ENCODE peak calls at places on chromosome 1, in eight cellular contexts. G is bronchial epithelial cell, X is heart right ventricle, M is fibroblast of lung, P is cardiac muscle cell, C is tibial nerve, Y is left ventricle myocardium inferior, J is dorsolateral prefrontal cortex. N is an unnamed sample. For H3K27me3, the result is how much of the 10 kb centered on the place peaks cover.

GRCh38 chr1:21922103-21923014 is 14.8 kb downstream of the HSPG2 start:
- DNase-seq in J (no peak), P (no peak), Y (no peak), C (no peak), M (no peak), G (no peak), X (no peak), N (no peak)

GRCh38 chr1:94039514-94039870 is 81.5 kb downstream of the ABCA4 start:
- DNase-seq in Y (peak), J (peak), M (peak), X (peak), G (peak), C (peak), P (peak), N (no peak)

GRCh38 chr1:118253310-118253903 is 68.4 kb upstream of the SPAG17 start:
- DNase-seq in Y (no peak), G (no peak), C (no peak), X (no peak), P (no peak), M (no peak), J (no peak), N (no peak)

GRCh38 chr1:208387908-208388756 is 143.9 kb upstream of the PLXNA2 start:
- DNase-seq in P (no peak), Y (no peak), M (no peak), C (no peak), G (no peak), X (no peak), J (no peak), N (no peak)

GRCh38 chr1:58813801-58814200 is 30.0 kb upstream of the JUN start:
- DNase-seq in Y (no peak), X (no peak), P (no peak), J (no peak), M (no peak), C (no peak), G (no peak), N (no peak)

GRCh38 chr1:100494393-100495084 is 43.4 kb upstream of the GPR88 start:
- DNase-seq in C (no peak), J (no peak), X (no peak), P (no peak), M (no peak), G (peak), Y (no peak), N (peak)

GRCh38 chr1:29502901-29503300 is 266.6 kb downstream of the PTPRU start:
- DNase-seq in P (no peak), X (no peak), C (no peak), G (no peak), M (no peak), J (no peak), Y (no peak), N (no peak)

GRCh38 chr1:208117817-208118216 is 126.4 kb downstream of the PLXNA2 start:
- DNase-seq in M (no peak), X (no peak), C (no peak), G (no peak), Y (no peak), J (no peak), P (no peak), N (no peak)

GRCh38 chr1:168803696-168804510 is 74.9 kb upstream of the DPT start:
- DNase-seq in Y (no peak), P (peak), G (no peak), X (no peak), J (no peak), C (no peak), M (no peak), N (no peak)

GRCh38 chr1:111705841-111706240 is 33.4 kb downstream of the INKA2 start:
- DNase-seq in X (no peak), P (no peak), J (no peak), Y (no peak), G (no peak), M (peak), C (no peak), N (no peak)

GRCh38 chr1:211756471-211757020 is 74.0 kb downstream of the LPGAT1 start:
- DNase-seq in G (no peak), J (no peak), X (no peak), P (no peak), C (no peak), M (no peak), Y (no peak), N (no peak)
- H3K4me3 ChIP-seq in G (no peak), J (no peak), X (no peak), P (no peak), C (no peak), M (no peak), Y (no peak), N (no peak)

DNA sequence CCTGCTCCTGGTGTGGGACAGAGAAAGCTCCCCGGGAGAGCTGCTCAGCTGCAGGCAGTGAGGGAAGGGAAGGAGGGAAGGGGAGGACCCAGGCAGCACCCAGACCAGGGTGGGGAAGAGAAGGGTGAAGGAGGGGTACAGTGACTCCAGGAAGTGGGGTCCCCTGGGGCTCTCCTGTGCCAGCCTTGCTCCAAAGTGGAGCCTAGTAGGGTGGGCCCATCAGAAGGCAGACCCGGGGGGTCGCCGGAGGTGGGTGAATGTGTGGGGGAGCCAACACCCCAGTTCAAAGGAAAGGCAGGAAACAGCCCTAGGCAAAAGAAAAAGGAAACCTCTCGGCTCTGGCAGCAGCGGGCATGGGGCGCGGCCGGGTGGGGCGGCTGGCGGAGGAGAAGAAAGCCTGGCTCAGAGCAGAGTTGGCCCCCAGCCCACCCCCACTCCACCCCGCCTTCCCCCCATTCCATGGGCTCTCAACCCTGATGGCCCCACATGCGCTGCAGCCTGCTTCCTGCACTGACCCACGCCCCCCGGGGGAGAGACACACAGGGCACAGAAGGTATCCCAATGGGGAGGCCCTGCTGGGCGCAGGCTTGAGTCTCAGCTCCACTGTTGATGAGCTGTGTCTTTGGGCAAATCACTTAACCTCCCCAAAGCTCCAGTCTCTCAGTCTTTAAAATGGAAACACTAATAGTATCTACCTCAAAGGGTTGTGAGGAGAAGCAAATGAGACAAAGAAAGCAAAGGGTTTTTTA is 5.7 kb downstream of the LGR6 start:
- DNase-seq in J (no peak), G (no peak), X (no peak), Y (no peak), P (no peak), M (no peak), C (no peak), N (no peak)
- H3K27me3 ChIP-seq in J (under half), G (under half), X (under half), Y (under half), P (under half), M (under half), C (under half), N (under half)

DNA sequence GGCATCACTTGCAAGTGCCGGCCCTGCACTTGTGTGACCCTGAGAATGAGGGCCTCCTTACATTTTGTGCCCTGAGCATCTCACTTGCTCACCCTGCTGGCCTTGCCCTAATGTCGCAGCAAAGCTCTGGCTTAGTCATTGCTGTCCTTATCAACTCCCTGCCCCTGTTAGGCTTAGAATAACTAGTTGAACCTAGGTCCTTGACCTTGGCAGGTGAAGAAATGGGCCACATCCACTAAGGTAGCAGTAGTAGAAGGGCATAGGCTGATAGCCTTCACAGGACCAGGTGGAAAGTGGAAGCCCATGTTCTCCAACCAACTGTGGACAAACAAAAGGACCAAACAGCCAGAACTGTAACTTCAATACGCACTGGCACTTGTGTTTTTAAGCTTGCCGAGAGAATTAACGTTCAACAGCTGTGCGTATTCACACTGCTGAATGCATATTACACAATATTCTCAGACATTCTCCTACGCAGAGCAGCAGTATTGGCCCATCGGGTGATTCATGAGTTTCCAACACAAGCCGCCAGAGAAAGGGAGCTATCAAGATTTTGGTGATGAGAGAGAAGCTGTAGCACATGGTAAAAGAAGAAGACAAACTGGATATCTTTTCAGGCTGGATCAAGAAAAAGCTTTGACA is 27.7 kb upstream of the PTGFRN start:
- DNase-seq in P (peak), C (peak), M (peak), J (no peak), X (peak), G (peak), Y (peak), N (no peak)
- TF ChIP-seq CTCF in P (peak), C (no peak), M (no peak), J (no peak), X (peak), G (peak), Y (peak), N (peak)

DNA sequence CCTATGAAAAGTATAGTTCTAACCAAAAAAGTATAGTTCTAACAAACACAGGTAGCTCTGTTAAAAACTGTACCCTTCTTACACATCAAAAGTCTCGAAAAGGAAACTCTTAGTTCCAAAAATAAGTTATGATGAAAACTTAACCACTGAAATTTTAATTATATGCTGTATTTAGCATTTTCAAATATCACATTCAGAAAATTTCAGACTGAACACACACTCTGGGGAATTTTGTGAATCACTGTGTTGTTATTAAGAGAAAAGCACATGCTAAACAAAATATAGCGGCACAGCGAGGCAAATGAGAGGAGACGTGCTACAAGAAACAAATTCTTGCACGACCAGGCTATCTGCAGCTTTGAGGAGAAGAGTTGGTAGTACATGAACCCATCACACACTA is 30.4 kb downstream of the VAV3 start:
- DNase-seq in X (no peak), P (no peak), M (no peak), G (no peak), J (no peak), Y (no peak), C (no peak), N (no peak)
- H3K4me3 ChIP-seq in X (no peak), P (no peak), M (no peak), G (no peak), J (no peak), Y (no peak), C (no peak), N (no peak)

GRCh38 chr1:166062695-166063094 is 104.1 kb downstream of the FAM78B start:
- DNase-seq in J (no peak), Y (no peak), X (no peak), M (no peak), C (no peak), P (no peak), G (no peak), N (no peak)
- H3K27me3 ChIP-seq in J (under half), Y (under half), X (under half), M (under half), C (under half), P (under half), G (under half), N (under half)

DNA sequence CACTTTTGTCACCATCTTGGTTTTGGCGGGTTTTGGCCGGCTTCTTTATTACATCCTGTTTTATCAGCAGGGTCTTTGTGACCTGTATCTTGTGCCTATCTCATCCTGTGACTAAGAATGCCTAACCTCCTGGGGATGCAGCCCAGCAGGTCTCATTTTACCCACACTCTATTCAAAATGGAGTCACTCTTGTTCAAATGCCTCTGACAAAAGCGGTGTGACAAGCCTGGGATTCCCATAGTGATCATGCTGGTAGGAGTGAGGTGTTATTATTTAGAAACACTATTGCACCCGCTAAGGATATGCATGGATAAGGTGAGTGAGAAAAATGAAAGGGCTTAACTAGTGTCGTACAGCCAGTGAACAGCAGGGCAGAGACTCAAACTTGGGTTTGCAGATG is 111.7 kb upstream of the COA6 start:
- DNase-seq in P (no peak), G (no peak), X (no peak), C (no peak), J (no peak), Y (no peak), M (no peak), N (no peak)
- TF ChIP-seq CTCF in P (no peak), G (no peak), X (no peak), C (no peak), J (no peak), Y (no peak), M (no peak), N (no peak)

GRCh38 chr1:245489838-245490237 is 335.1 kb downstream of the KIF26B start:
- DNase-seq in P (no peak), J (no peak), X (no peak), M (no peak), G (peak), C (no peak), Y (no peak), N (no peak)
- H3K4me3 ChIP-seq in P (no peak), J (no peak), X (no peak), M (no peak), G (no peak), C (no peak), Y (no peak), N (no peak)

DNA sequence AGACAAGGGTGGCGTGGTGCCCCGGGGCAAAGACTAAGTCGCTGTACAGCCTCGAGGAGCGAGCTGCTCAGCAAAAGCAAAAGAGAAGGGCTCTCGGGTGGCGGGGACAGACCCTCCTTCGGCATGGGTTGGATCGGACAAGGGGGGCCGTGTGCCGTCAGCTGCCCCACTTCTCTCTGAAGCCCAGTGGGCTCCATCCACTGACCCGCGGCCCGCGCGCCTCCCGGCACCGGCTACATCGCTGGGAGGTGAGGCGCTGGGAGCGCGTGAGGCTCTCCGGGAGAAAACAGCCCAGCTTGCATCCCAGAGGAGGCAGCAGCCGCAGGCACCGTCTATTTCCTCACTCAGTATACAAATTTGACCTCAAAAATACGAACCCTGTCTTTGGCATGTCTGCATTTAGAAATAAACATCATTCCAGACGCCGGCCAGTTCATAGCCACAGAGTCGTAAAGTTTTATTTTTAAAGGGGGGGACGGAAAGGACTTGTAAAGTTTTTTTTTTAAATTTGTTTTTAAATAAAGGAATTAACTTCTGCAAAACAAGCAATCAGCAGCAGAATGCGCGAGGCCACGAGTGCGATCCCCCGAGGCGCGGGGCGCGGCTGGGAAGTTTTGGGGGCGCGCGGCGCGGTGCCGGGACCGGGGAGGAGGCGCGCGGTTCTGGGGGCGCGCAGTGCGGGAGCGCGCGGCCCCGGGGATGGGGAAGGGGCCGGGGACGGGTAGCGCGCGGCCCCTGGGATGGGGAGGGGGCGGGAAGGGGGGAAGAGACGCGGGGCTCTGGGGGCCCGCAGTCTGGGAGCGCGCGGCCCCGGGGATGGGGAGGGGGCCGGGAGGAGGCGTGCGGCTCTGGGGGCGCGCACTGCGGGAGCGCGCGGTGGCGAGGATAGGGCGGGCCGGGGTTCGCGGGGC is 637 bp upstream of the GPR137B start:
- DNase-seq in M (peak), Y (no peak), G (peak), J (no peak), P (peak), C (no peak), X (no peak), N (no peak)
- H3K27me3 ChIP-seq in M (under half), Y (under half), G (under half), J (under half), P (half or more), C (under half), X (under half), N (under half)

GRCh38 chr1:26694185-26694572 is 1.6 kb upstream of the ARID1A start:
- DNase-seq in G (no peak), X (no peak), J (no peak), Y (no peak), C (no peak), M (no peak), P (peak), N (no peak)

GRCh38 chr1:26692211-26692792 is 3.5 kb upstream of the ARID1A start:
- DNase-seq in Y (peak), P (peak), X (peak), M (peak), C (peak), J (peak), G (peak), N (peak)

GRCh38 chr1:26694597-26695416 is 1.0 kb upstream of the ARID1A start:
- DNase-seq in C (no peak), G (no peak), J (no peak), X (no peak), Y (no peak), P (no peak), M (no peak), N (no peak)

GRCh38 chr1:26693557-26694184 is 2.1 kb upstream of the ARID1A start:
- DNase-seq in G (no peak), M (peak), P (no peak), J (no peak), C (no peak), X (no peak), Y (no peak), N (no peak)

GRCh38 chr1:26692793-26693490 is 2.9 kb upstream of the ARID1A start:
- DNase-seq in X (peak), M (peak), P (peak), J (peak), C (peak), G (peak), Y (peak), N (peak)
- TF ChIP-seq CTCF in X (no peak), M (no peak), P (no peak), J (no peak), C (peak), G (no peak), Y (no peak), N (no peak)

GRCh38 chr1:107172450-107172849 is 31.6 kb downstream of the NTNG1 start:
- DNase-seq in P (no peak), M (no peak), C (no peak), X (no peak), Y (no peak), J (no peak), G (no peak), N (no peak)
- H3K4me3 ChIP-seq in P (no peak), M (no peak), C (no peak), X (no peak), Y (no peak), J (no peak), G (no peak), N (no peak)

N was measured in kidney epithelial cell.